ENCODE peak calls at places on chromosomes 16 and 17, in ten cellular contexts. One of them, this sample, is unnamed.

GRCh38 chr17:7613769-7614421 is 802 bp downstream of the FXR2 start:
- DNase-seq in psoas muscle: no peak
- DNase-seq in pancreas: no peak
- DNase-seq in dorsolateral prefrontal cortex: no peak
- DNase-seq in upper lobe of left lung: no peak
- DNase-seq in HCT116: no peak
- DNase-seq in CD8-positive, alpha-beta T cell: no peak
- DNase-seq in body of pancreas: no peak
- DNase-seq in lung: no peak
- DNase-seq in cardiac muscle cell: no peak
- DNase-seq in this sample: no peak

GRCh38 chr17:8503807-8504206 is 68.1 kb downstream of the NDEL1 start:
- DNase-seq in psoas muscle: no peak
- DNase-seq in pancreas: no peak
- DNase-seq in dorsolateral prefrontal cortex: peak; percentile 37
- DNase-seq in upper lobe of left lung: peak; percentile 41
- DNase-seq in HCT116: no peak
- DNase-seq in CD8-positive, alpha-beta T cell: no peak
- DNase-seq in body of pancreas: no peak
- DNase-seq in lung: no peak
- DNase-seq in cardiac muscle cell: no peak
- DNase-seq in this sample: no peak

GRCh38 chr16:12064291-12064690 is 87.8 kb downstream of the SNX29 start:
- DNase-seq in psoas muscle: no peak
- DNase-seq in pancreas: no peak
- DNase-seq in dorsolateral prefrontal cortex: no peak
- DNase-seq in upper lobe of left lung: no peak
- DNase-seq in HCT116: no peak
- DNase-seq in CD8-positive, alpha-beta T cell: no peak
- DNase-seq in body of pancreas: no peak
- DNase-seq in lung: no peak
- DNase-seq in cardiac muscle cell: no peak
- DNase-seq in this sample: no peak

GRCh38 chr17:79541451-79541850 is 69.4 kb downstream of the RBFOX3 start:
- DNase-seq in psoas muscle: peak; percentile 34
- DNase-seq in pancreas: no peak
- DNase-seq in dorsolateral prefrontal cortex: no peak
- DNase-seq in upper lobe of left lung: peak; percentile 44
- DNase-seq in HCT116: no peak
- DNase-seq in CD8-positive, alpha-beta T cell: no peak
- DNase-seq in body of pancreas: no peak
- DNase-seq in lung: no peak
- DNase-seq in cardiac muscle cell: no peak
- DNase-seq in this sample: no peak

GRCh38 chr16:4664538-4665418 is 28.6 kb upstream of the NUDT16L1 start:
- DNase-seq in psoas muscle: peak; percentile 64
- DNase-seq in pancreas: peak; percentile 60
- DNase-seq in dorsolateral prefrontal cortex: no peak
- DNase-seq in upper lobe of left lung: no peak
- DNase-seq in HCT116: no peak
- DNase-seq in CD8-positive, alpha-beta T cell: peak; percentile 82
- DNase-seq in body of pancreas: no peak
- DNase-seq in lung: peak; percentile 52
- DNase-seq in cardiac muscle cell: no peak
- DNase-seq in this sample: no peak

GRCh38 chr17:19766421-19767270 is 18.5 kb upstream of the ALDH3A1 start:
- DNase-seq in psoas muscle: peak; percentile 91
- DNase-seq in pancreas: peak; percentile 95
- DNase-seq in dorsolateral prefrontal cortex: peak; percentile 87
- DNase-seq in upper lobe of left lung: peak; percentile 96
- DNase-seq in HCT116: peak; percentile 41
- DNase-seq in CD8-positive, alpha-beta T cell: peak; percentile 90
- DNase-seq in body of pancreas: peak; percentile 83
- DNase-seq in lung: peak; percentile 77
- DNase-seq in cardiac muscle cell: peak; percentile 78
- DNase-seq in this sample: peak; percentile 78

GRCh38 chr16:47366228-47366627 is 94.6 kb downstream of the ITFG1 start:
- DNase-seq in psoas muscle: no peak
- DNase-seq in pancreas: no peak
- DNase-seq in dorsolateral prefrontal cortex: no peak
- DNase-seq in upper lobe of left lung: no peak
- DNase-seq in HCT116: no peak
- DNase-seq in CD8-positive, alpha-beta T cell: no peak
- DNase-seq in body of pancreas: no peak
- DNase-seq in lung: no peak
- DNase-seq in cardiac muscle cell: no peak
- DNase-seq in this sample: no peak

GRCh38 chr16:29804455-29805231 is 1.7 kb upstream of the MAZ start:
- DNase-seq in psoas muscle: peak; percentile 80
- DNase-seq in pancreas: peak; percentile 63
- DNase-seq in dorsolateral prefrontal cortex: peak; percentile 58
- DNase-seq in upper lobe of left lung: no peak
- DNase-seq in HCT116: no peak
- DNase-seq in CD8-positive, alpha-beta T cell: no peak
- DNase-seq in body of pancreas: peak; percentile 55
- DNase-seq in lung: no peak
- DNase-seq in cardiac muscle cell: no peak
- DNase-seq in this sample: no peak

GRCh38 chr16:84043486-84044107 is 1.0 kb upstream of the SLC38A8 start:
- DNase-seq in psoas muscle: no peak
- DNase-seq in pancreas: peak; percentile 43
- DNase-seq in dorsolateral prefrontal cortex: no peak
- DNase-seq in upper lobe of left lung: peak; percentile 32
- DNase-seq in HCT116: no peak
- DNase-seq in CD8-positive, alpha-beta T cell: no peak
- DNase-seq in body of pancreas: no peak
- DNase-seq in lung: no peak
- DNase-seq in cardiac muscle cell: no peak
- DNase-seq in this sample: no peak

GRCh38 chr17:62968445-62968923 is 2.4 kb downstream of the TANC2 start:
- DNase-seq in psoas muscle: no peak
- DNase-seq in pancreas: no peak
- DNase-seq in dorsolateral prefrontal cortex: peak; percentile 21
- DNase-seq in upper lobe of left lung: no peak
- DNase-seq in HCT116: peak; percentile 83
- DNase-seq in CD8-positive, alpha-beta T cell: peak; percentile 55
- DNase-seq in body of pancreas: peak; percentile 52
- DNase-seq in lung: peak; percentile 57
- DNase-seq in cardiac muscle cell: peak; percentile 87
- DNase-seq in this sample: peak; percentile 35

GRCh38 chr17:40615295-40615988 is 32.2 kb downstream of the SMARCE1 start:
- DNase-seq in psoas muscle: peak; percentile 71
- DNase-seq in pancreas: peak; percentile 70
- DNase-seq in dorsolateral prefrontal cortex: peak; percentile 49
- DNase-seq in upper lobe of left lung: no peak
- DNase-seq in HCT116: peak; percentile 69
- DNase-seq in CD8-positive, alpha-beta T cell: peak; percentile 71
- DNase-seq in body of pancreas: peak; percentile 66
- DNase-seq in lung: peak; percentile 46
- DNase-seq in cardiac muscle cell: peak; percentile 66
- DNase-seq in this sample: peak; percentile 76

DNA sequence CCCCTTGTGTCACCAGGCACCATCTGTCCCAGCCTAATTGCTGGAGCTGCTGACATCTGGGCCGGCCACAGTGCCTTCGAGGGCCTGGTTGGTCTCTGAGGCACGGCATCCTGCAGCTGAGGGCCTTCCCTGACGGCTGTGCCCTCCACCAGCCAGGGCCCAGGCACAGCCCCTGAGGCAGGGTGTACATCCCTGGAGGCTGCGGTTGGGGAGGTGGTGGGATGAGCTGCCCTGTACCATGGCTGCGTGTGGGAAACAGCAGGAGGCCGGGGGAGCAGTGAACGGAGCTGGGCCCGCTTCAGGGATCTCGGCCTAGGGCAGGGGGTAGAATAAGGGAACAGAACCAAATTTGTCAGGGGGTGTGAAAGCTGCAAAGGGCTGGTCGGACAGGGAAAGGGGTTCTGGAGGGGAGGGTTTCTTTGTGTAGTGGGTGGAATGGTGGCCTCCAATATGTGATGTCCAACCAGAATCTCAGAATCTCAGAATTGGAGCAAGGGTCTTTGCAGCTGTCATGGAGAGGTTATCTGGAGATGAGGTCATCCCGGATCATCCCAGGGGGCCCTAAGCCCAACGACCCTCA is 10.0 kb upstream of the SLC38A10 start:
- DNase-seq in psoas muscle: no peak
- DNase-seq in pancreas: no peak
- DNase-seq in dorsolateral prefrontal cortex: no peak
- DNase-seq in upper lobe of left lung: no peak
- DNase-seq in HCT116: no peak
- DNase-seq in CD8-positive, alpha-beta T cell: no peak
- DNase-seq in body of pancreas: no peak
- DNase-seq in lung: no peak
- DNase-seq in cardiac muscle cell: no peak
- DNase-seq in this sample: no peak
- H3K27me3 ChIP-seq in psoas muscle: no peaks in the 10 kb centered on the region
- H3K27me3 ChIP-seq in pancreas: no peaks in the 10 kb centered on the region
- H3K27me3 ChIP-seq in dorsolateral prefrontal cortex: no peaks in the 10 kb centered on the region
- H3K27me3 ChIP-seq in upper lobe of left lung: no peaks in the 10 kb centered on the region
- H3K27me3 ChIP-seq in HCT116: no peaks in the 10 kb centered on the region
- H3K27me3 ChIP-seq in CD8-positive, alpha-beta T cell: no peaks in the 10 kb centered on the region
- H3K27me3 ChIP-seq in body of pancreas: no peaks in the 10 kb centered on the region
- H3K27me3 ChIP-seq in lung: no peaks in the 10 kb centered on the region
- H3K27me3 ChIP-seq in cardiac muscle cell: no peaks in the 10 kb centered on the region
- H3K27me3 ChIP-seq in this sample: no peaks in the 10 kb centered on the region

GRCh38 chr16:8402981-8403853 is 187.1 kb downstream of the TMEM114 start:
- DNase-seq in psoas muscle: no peak
- DNase-seq in pancreas: no peak
- DNase-seq in dorsolateral prefrontal cortex: no peak
- DNase-seq in upper lobe of left lung: no peak
- DNase-seq in HCT116: no peak
- DNase-seq in CD8-positive, alpha-beta T cell: no peak
- DNase-seq in body of pancreas: no peak
- DNase-seq in lung: no peak
- DNase-seq in cardiac muscle cell: peak; percentile 10
- DNase-seq in this sample: no peak

GRCh38 chr16:8403978-8404738 is 186.2 kb downstream of the TMEM114 start:
- DNase-seq in psoas muscle: no peak
- DNase-seq in pancreas: no peak
- DNase-seq in dorsolateral prefrontal cortex: no peak
- DNase-seq in upper lobe of left lung: no peak
- DNase-seq in HCT116: no peak
- DNase-seq in CD8-positive, alpha-beta T cell: no peak
- DNase-seq in body of pancreas: no peak
- DNase-seq in lung: no peak
- DNase-seq in cardiac muscle cell: no peak
- DNase-seq in this sample: no peak

GRCh38 chr16:8407351-8407750 is 183.0 kb downstream of the TMEM114 start:
- DNase-seq in psoas muscle: no peak
- DNase-seq in pancreas: no peak
- DNase-seq in dorsolateral prefrontal cortex: no peak
- DNase-seq in upper lobe of left lung: no peak
- DNase-seq in HCT116: no peak
- DNase-seq in CD8-positive, alpha-beta T cell: no peak
- DNase-seq in body of pancreas: no peak
- DNase-seq in lung: no peak
- DNase-seq in cardiac muscle cell: no peak
- DNase-seq in this sample: no peak
- H3K4me3 ChIP-seq in psoas muscle: no peak overlapping the region
- H3K4me3 ChIP-seq in pancreas: no peak overlapping the region
- H3K4me3 ChIP-seq in dorsolateral prefrontal cortex: no peak overlapping the region
- H3K4me3 ChIP-seq in upper lobe of left lung: no peak overlapping the region
- H3K4me3 ChIP-seq in HCT116: no peak overlapping the region
- H3K4me3 ChIP-seq in CD8-positive, alpha-beta T cell: no peak overlapping the region
- H3K4me3 ChIP-seq in body of pancreas: no peak overlapping the region
- H3K4me3 ChIP-seq in lung: no peak overlapping the region
- H3K4me3 ChIP-seq in cardiac muscle cell: no peak overlapping the region
- H3K4me3 ChIP-seq in this sample: no peak overlapping the region

GRCh38 chr16:81583893-81584705 is 139.5 kb downstream of the CMIP start:
- DNase-seq in psoas muscle: no peak
- DNase-seq in pancreas: no peak
- DNase-seq in dorsolateral prefrontal cortex: no peak
- DNase-seq in upper lobe of left lung: no peak
- DNase-seq in HCT116: peak; percentile 74
- DNase-seq in CD8-positive, alpha-beta T cell: no peak
- DNase-seq in body of pancreas: no peak
- DNase-seq in lung: peak; percentile 81
- DNase-seq in cardiac muscle cell: no peak
- DNase-seq in this sample: no peak

GRCh38 chr16:81586421-81586820 is 141.8 kb downstream of the CMIP start:
- DNase-seq in psoas muscle: no peak
- DNase-seq in pancreas: no peak
- DNase-seq in dorsolateral prefrontal cortex: no peak
- DNase-seq in upper lobe of left lung: no peak
- DNase-seq in HCT116: peak; percentile 74
- DNase-seq in CD8-positive, alpha-beta T cell: no peak
- DNase-seq in body of pancreas: no peak
- DNase-seq in lung: no peak
- DNase-seq in cardiac muscle cell: peak; percentile 35
- DNase-seq in this sample: no peak

GRCh38 chr16:81587626-81588160 is 143.1 kb downstream of the CMIP start:
- DNase-seq in psoas muscle: no peak
- DNase-seq in pancreas: no peak
- DNase-seq in dorsolateral prefrontal cortex: no peak
- DNase-seq in upper lobe of left lung: no peak
- DNase-seq in HCT116: no peak
- DNase-seq in CD8-positive, alpha-beta T cell: no peak
- DNase-seq in body of pancreas: no peak
- DNase-seq in lung: no peak
- DNase-seq in cardiac muscle cell: no peak
- DNase-seq in this sample: no peak

GRCh38 chr16:81586976-81587625 is 142.5 kb downstream of the CMIP start:
- DNase-seq in psoas muscle: no peak
- DNase-seq in pancreas: no peak
- DNase-seq in dorsolateral prefrontal cortex: no peak
- DNase-seq in upper lobe of left lung: no peak
- DNase-seq in HCT116: no peak
- DNase-seq in CD8-positive, alpha-beta T cell: no peak
- DNase-seq in body of pancreas: no peak
- DNase-seq in lung: no peak
- DNase-seq in cardiac muscle cell: no peak
- DNase-seq in this sample: no peak

GRCh38 chr16:81585785-81586184 is 141.2 kb downstream of the CMIP start:
- DNase-seq in psoas muscle: no peak
- DNase-seq in pancreas: no peak
- DNase-seq in dorsolateral prefrontal cortex: no peak
- DNase-seq in upper lobe of left lung: no peak
- DNase-seq in HCT116: peak; percentile 64
- DNase-seq in CD8-positive, alpha-beta T cell: no peak
- DNase-seq in body of pancreas: no peak
- DNase-seq in lung: no peak
- DNase-seq in cardiac muscle cell: peak; percentile 12
- DNase-seq in this sample: no peak
- TF ChIP-seq CTCF in psoas muscle: no peak
- TF ChIP-seq CTCF in pancreas: no peak
- TF ChIP-seq CTCF in dorsolateral prefrontal cortex: peak; percentile 35
- TF ChIP-seq CTCF in upper lobe of left lung: no peak
- TF ChIP-seq CTCF in HCT116: no peak
- TF ChIP-seq CTCF in CD8-positive, alpha-beta T cell: no peak
- TF ChIP-seq CTCF in body of pancreas: peak; percentile 11
- TF ChIP-seq CTCF in lung: no peak
- TF ChIP-seq CTCF in cardiac muscle cell: peak; percentile 31
- TF ChIP-seq CTCF in this sample: peak; percentile 5

DNA sequence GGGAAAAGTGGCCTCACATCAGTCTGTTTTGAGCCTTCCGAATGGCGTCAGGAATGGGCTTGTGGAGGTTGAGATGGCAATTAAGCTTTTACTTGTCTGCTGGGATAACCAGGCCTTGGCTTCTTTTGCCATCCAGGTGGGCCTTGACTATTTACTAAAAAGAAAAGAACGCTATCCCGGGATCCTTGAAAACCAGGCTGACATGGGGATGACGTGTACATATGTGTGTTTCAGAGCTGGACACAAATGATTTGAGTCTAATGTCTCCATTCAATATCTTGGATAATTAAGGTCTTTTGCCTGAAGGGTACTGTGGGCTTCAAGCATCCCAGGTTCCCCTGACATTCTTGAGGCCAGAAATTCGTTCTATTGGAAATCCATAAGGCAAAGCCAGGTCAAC is 32.6 kb upstream of the HOXB13 start:
- DNase-seq in psoas muscle: no peak
- DNase-seq in pancreas: no peak
- DNase-seq in dorsolateral prefrontal cortex: no peak
- DNase-seq in upper lobe of left lung: no peak
- DNase-seq in HCT116: no peak
- DNase-seq in CD8-positive, alpha-beta T cell: no peak
- DNase-seq in body of pancreas: no peak
- DNase-seq in lung: no peak
- DNase-seq in cardiac muscle cell: no peak
- DNase-seq in this sample: no peak
- H3K27me3 ChIP-seq in psoas muscle: peaks cover 81% of the 10 kb centered on the region
- H3K27me3 ChIP-seq in pancreas: no peaks in the 10 kb centered on the region
- H3K27me3 ChIP-seq in dorsolateral prefrontal cortex: peaks cover 49% of the 10 kb centered on the region
- H3K27me3 ChIP-seq in upper lobe of left lung: peaks cover 6% of the 10 kb centered on the region
- H3K27me3 ChIP-seq in HCT116: no peaks in the 10 kb centered on the region
- H3K27me3 ChIP-seq in CD8-positive, alpha-beta T cell: peaks cover 3% of the 10 kb centered on the region
- H3K27me3 ChIP-seq in body of pancreas: peaks cover 3% of the 10 kb centered on the region
- H3K27me3 ChIP-seq in lung: peaks cover 4% of the 10 kb centered on the region
- H3K27me3 ChIP-seq in cardiac muscle cell: peaks cover 100% of the 10 kb centered on the region
- H3K27me3 ChIP-seq in this sample: peaks cover 5% of the 10 kb centered on the region

This sample was measured in GM06990.